ENCODE peak calls at places on chromosome 7, in ten cellular contexts. One of them, this sample, is unnamed.
A peak's percentile ranks its signal among the peaks of the same experiment; 100 is the strongest.

GRCh38 chr7:50920031-50920635 is 137.4 kb upstream of the GRB10 start:
- DNase-seq in sigmoid colon: no peak
- DNase-seq in astrocyte of the spinal cord: no peak
- DNase-seq in body of pancreas: no peak
- DNase-seq in fibroblast of lung: no peak
- DNase-seq in foreskin fibroblast: no peak
- DNase-seq in bronchial epithelial cell: no peak
- DNase-seq in brain microvascular endothelial cell: no peak
- DNase-seq in lung: no peak
- DNase-seq in GM06990: no peak
- DNase-seq in this sample: no peak

GRCh38 chr7:66693331-66693730 is 47.2 kb upstream of the RABGEF1 start:
- DNase-seq in sigmoid colon: no peak
- DNase-seq in astrocyte of the spinal cord: no peak
- DNase-seq in body of pancreas: no peak
- DNase-seq in fibroblast of lung: no peak
- DNase-seq in foreskin fibroblast: no peak
- DNase-seq in bronchial epithelial cell: no peak
- DNase-seq in brain microvascular endothelial cell: no peak
- DNase-seq in lung: no peak
- DNase-seq in GM06990: no peak
- DNase-seq in this sample: no peak

GRCh38 chr7:69467826-69468225 is 130.4 kb upstream of the AUTS2 start:
- DNase-seq in sigmoid colon: no peak
- DNase-seq in astrocyte of the spinal cord: no peak
- DNase-seq in body of pancreas: no peak
- DNase-seq in fibroblast of lung: no peak
- DNase-seq in foreskin fibroblast: no peak
- DNase-seq in bronchial epithelial cell: no peak
- DNase-seq in brain microvascular endothelial cell: no peak
- DNase-seq in lung: no peak
- DNase-seq in GM06990: no peak
- DNase-seq in this sample: no peak

GRCh38 chr7:151034312-151035023 is 6.2 kb downstream of the ABCB8 start:
- DNase-seq in sigmoid colon: no peak
- DNase-seq in astrocyte of the spinal cord: no peak
- DNase-seq in body of pancreas: no peak
- DNase-seq in fibroblast of lung: no peak
- DNase-seq in foreskin fibroblast: no peak
- DNase-seq in bronchial epithelial cell: no peak
- DNase-seq in brain microvascular endothelial cell: no peak
- DNase-seq in lung: no peak
- DNase-seq in GM06990: no peak
- DNase-seq in this sample: no peak

GRCh38 chr7:69683002-69683401 is 84.7 kb downstream of the AUTS2 start:
- DNase-seq in sigmoid colon: no peak
- DNase-seq in astrocyte of the spinal cord: no peak
- DNase-seq in body of pancreas: no peak
- DNase-seq in fibroblast of lung: no peak
- DNase-seq in foreskin fibroblast: no peak
- DNase-seq in bronchial epithelial cell: no peak
- DNase-seq in brain microvascular endothelial cell: no peak
- DNase-seq in lung: no peak
- DNase-seq in GM06990: no peak
- DNase-seq in this sample: no peak

GRCh38 chr7:129968592-129969383 is 16.0 kb upstream of the UBE2H start:
- DNase-seq in sigmoid colon: no peak
- DNase-seq in astrocyte of the spinal cord: no peak
- DNase-seq in body of pancreas: no peak
- DNase-seq in fibroblast of lung: no peak
- DNase-seq in foreskin fibroblast: no peak
- DNase-seq in bronchial epithelial cell: no peak
- DNase-seq in brain microvascular endothelial cell: no peak
- DNase-seq in lung: no peak
- DNase-seq in GM06990: no peak
- DNase-seq in this sample: no peak

GRCh38 chr7:93176961-93177580 is 28.9 kb upstream of the SAMD9L start:
- DNase-seq in sigmoid colon: no peak
- DNase-seq in astrocyte of the spinal cord: no peak
- DNase-seq in body of pancreas: no peak
- DNase-seq in fibroblast of lung: no peak
- DNase-seq in foreskin fibroblast: peak; percentile 16
- DNase-seq in bronchial epithelial cell: no peak
- DNase-seq in brain microvascular endothelial cell: no peak
- DNase-seq in lung: no peak
- DNase-seq in GM06990: no peak
- DNase-seq in this sample: no peak

GRCh38 chr7:140260767-140261486 is 84.1 kb upstream of the KDM7A start:
- DNase-seq in sigmoid colon: peak; percentile 26
- DNase-seq in astrocyte of the spinal cord: no peak
- DNase-seq in body of pancreas: no peak
- DNase-seq in fibroblast of lung: no peak
- DNase-seq in foreskin fibroblast: no peak
- DNase-seq in bronchial epithelial cell: no peak
- DNase-seq in brain microvascular endothelial cell: no peak
- DNase-seq in lung: no peak
- DNase-seq in GM06990: no peak
- DNase-seq in this sample: no peak

GRCh38 chr7:70285176-70285575 is 686.9 kb downstream of the AUTS2 start:
- DNase-seq in sigmoid colon: no peak
- DNase-seq in astrocyte of the spinal cord: peak; percentile 27
- DNase-seq in body of pancreas: no peak
- DNase-seq in fibroblast of lung: peak; percentile 6
- DNase-seq in foreskin fibroblast: no peak
- DNase-seq in bronchial epithelial cell: peak; percentile 65
- DNase-seq in brain microvascular endothelial cell: no peak
- DNase-seq in lung: no peak
- DNase-seq in GM06990: no peak
- DNase-seq in this sample: peak; percentile 60

GRCh38 chr7:38169862-38170261 is 8.2 kb upstream of the STARD3NL start:
- DNase-seq in sigmoid colon: peak; percentile 73
- DNase-seq in astrocyte of the spinal cord: peak; percentile 95
- DNase-seq in body of pancreas: no peak
- DNase-seq in fibroblast of lung: peak; percentile 95
- DNase-seq in foreskin fibroblast: peak; percentile 94
- DNase-seq in bronchial epithelial cell: peak; percentile 57
- DNase-seq in brain microvascular endothelial cell: peak; percentile 87
- DNase-seq in lung: no peak
- DNase-seq in GM06990: peak; percentile 54
- DNase-seq in this sample: peak; percentile 67

GRCh38 chr7:30143748-30144251 is 9.0 kb downstream of the MTURN start:
- DNase-seq in sigmoid colon: no peak
- DNase-seq in astrocyte of the spinal cord: peak; percentile 35
- DNase-seq in body of pancreas: no peak
- DNase-seq in fibroblast of lung: peak; percentile 43
- DNase-seq in foreskin fibroblast: peak; percentile 79
- DNase-seq in bronchial epithelial cell: peak; percentile 89
- DNase-seq in brain microvascular endothelial cell: peak; percentile 40
- DNase-seq in lung: no peak
- DNase-seq in GM06990: no peak
- DNase-seq in this sample: peak; percentile 87

GRCh38 chr7:98703916-98704315 is 86.8 kb downstream of the NPTX2 start:
- DNase-seq in sigmoid colon: peak; percentile 17
- DNase-seq in astrocyte of the spinal cord: no peak
- DNase-seq in body of pancreas: no peak
- DNase-seq in fibroblast of lung: no peak
- DNase-seq in foreskin fibroblast: no peak
- DNase-seq in bronchial epithelial cell: no peak
- DNase-seq in brain microvascular endothelial cell: no peak
- DNase-seq in lung: no peak
- DNase-seq in GM06990: no peak
- DNase-seq in this sample: no peak
- H3K4me3 ChIP-seq in sigmoid colon: no peak overlapping the region
- H3K4me3 ChIP-seq in astrocyte of the spinal cord: no peak overlapping the region
- H3K4me3 ChIP-seq in body of pancreas: no peak overlapping the region
- H3K4me3 ChIP-seq in fibroblast of lung: no peak overlapping the region
- H3K4me3 ChIP-seq in foreskin fibroblast: no peak overlapping the region
- H3K4me3 ChIP-seq in bronchial epithelial cell: no peak overlapping the region
- H3K4me3 ChIP-seq in brain microvascular endothelial cell: no peak overlapping the region
- H3K4me3 ChIP-seq in lung: no peak overlapping the region
- H3K4me3 ChIP-seq in GM06990: no peak overlapping the region
- H3K4me3 ChIP-seq in this sample: no peak overlapping the region

GRCh38 chr7:21412953-21413352 is 14.9 kb upstream of the SP4 start:
- DNase-seq in sigmoid colon: no peak
- DNase-seq in astrocyte of the spinal cord: no peak
- DNase-seq in body of pancreas: no peak
- DNase-seq in fibroblast of lung: no peak
- DNase-seq in foreskin fibroblast: no peak
- DNase-seq in bronchial epithelial cell: no peak
- DNase-seq in brain microvascular endothelial cell: no peak
- DNase-seq in lung: no peak
- DNase-seq in GM06990: no peak
- DNase-seq in this sample: no peak

GRCh38 chr7:21413502-21413901 is 14.4 kb upstream of the SP4 start:
- DNase-seq in sigmoid colon: no peak
- DNase-seq in astrocyte of the spinal cord: no peak
- DNase-seq in body of pancreas: no peak
- DNase-seq in fibroblast of lung: no peak
- DNase-seq in foreskin fibroblast: no peak
- DNase-seq in bronchial epithelial cell: no peak
- DNase-seq in brain microvascular endothelial cell: no peak
- DNase-seq in lung: no peak
- DNase-seq in GM06990: no peak
- DNase-seq in this sample: no peak

GRCh38 chr7:21412291-21412896 is 15.5 kb upstream of the SP4 start:
- DNase-seq in sigmoid colon: no peak
- DNase-seq in astrocyte of the spinal cord: no peak
- DNase-seq in body of pancreas: no peak
- DNase-seq in fibroblast of lung: no peak
- DNase-seq in foreskin fibroblast: no peak
- DNase-seq in bronchial epithelial cell: no peak
- DNase-seq in brain microvascular endothelial cell: no peak
- DNase-seq in lung: no peak
- DNase-seq in GM06990: peak; percentile 30
- DNase-seq in this sample: no peak

GRCh38 chr7:21407806-21408480 is 19.9 kb upstream of the SP4 start:
- DNase-seq in sigmoid colon: no peak
- DNase-seq in astrocyte of the spinal cord: no peak
- DNase-seq in body of pancreas: no peak
- DNase-seq in fibroblast of lung: no peak
- DNase-seq in foreskin fibroblast: no peak
- DNase-seq in bronchial epithelial cell: peak; percentile 45
- DNase-seq in brain microvascular endothelial cell: no peak
- DNase-seq in lung: no peak
- DNase-seq in GM06990: no peak
- DNase-seq in this sample: peak; percentile 35

GRCh38 chr7:21408481-21408820 is 19.4 kb upstream of the SP4 start:
- DNase-seq in sigmoid colon: no peak
- DNase-seq in astrocyte of the spinal cord: no peak
- DNase-seq in body of pancreas: no peak
- DNase-seq in fibroblast of lung: no peak
- DNase-seq in foreskin fibroblast: no peak
- DNase-seq in bronchial epithelial cell: no peak
- DNase-seq in brain microvascular endothelial cell: no peak
- DNase-seq in lung: no peak
- DNase-seq in GM06990: no peak
- DNase-seq in this sample: no peak
- TF ChIP-seq CTCF in sigmoid colon: no peak
- TF ChIP-seq CTCF in astrocyte of the spinal cord: no peak
- TF ChIP-seq CTCF in body of pancreas: no peak
- TF ChIP-seq CTCF in fibroblast of lung: no peak
- TF ChIP-seq CTCF in foreskin fibroblast: no peak
- TF ChIP-seq CTCF in bronchial epithelial cell: no peak
- TF ChIP-seq CTCF in brain microvascular endothelial cell: no peak
- TF ChIP-seq CTCF in lung: no peak
- TF ChIP-seq CTCF in GM06990: no peak
- TF ChIP-seq CTCF in this sample: no peak

GRCh38 chr7:23291957-23292560 is 7.1 kb upstream of the MALSU1 start:
- DNase-seq in sigmoid colon: no peak
- DNase-seq in astrocyte of the spinal cord: no peak
- DNase-seq in body of pancreas: no peak
- DNase-seq in fibroblast of lung: no peak
- DNase-seq in foreskin fibroblast: no peak
- DNase-seq in bronchial epithelial cell: no peak
- DNase-seq in brain microvascular endothelial cell: no peak
- DNase-seq in lung: no peak
- DNase-seq in GM06990: no peak
- DNase-seq in this sample: no peak

GRCh38 chr7:23293500-23294073 is 5.6 kb upstream of the MALSU1 start:
- DNase-seq in sigmoid colon: no peak
- DNase-seq in astrocyte of the spinal cord: no peak
- DNase-seq in body of pancreas: no peak
- DNase-seq in fibroblast of lung: no peak
- DNase-seq in foreskin fibroblast: no peak
- DNase-seq in bronchial epithelial cell: no peak
- DNase-seq in brain microvascular endothelial cell: no peak
- DNase-seq in lung: no peak
- DNase-seq in GM06990: no peak
- DNase-seq in this sample: no peak

GRCh38 chr7:23290993-23291392 is 8.1 kb upstream of the MALSU1 start:
- DNase-seq in sigmoid colon: no peak
- DNase-seq in astrocyte of the spinal cord: no peak
- DNase-seq in body of pancreas: no peak
- DNase-seq in fibroblast of lung: no peak
- DNase-seq in foreskin fibroblast: no peak
- DNase-seq in bronchial epithelial cell: no peak
- DNase-seq in brain microvascular endothelial cell: no peak
- DNase-seq in lung: no peak
- DNase-seq in GM06990: no peak
- DNase-seq in this sample: no peak

GRCh38 chr7:23294549-23295400 is 4.4 kb upstream of the MALSU1 start:
- DNase-seq in sigmoid colon: no peak
- DNase-seq in astrocyte of the spinal cord: no peak
- DNase-seq in body of pancreas: no peak
- DNase-seq in fibroblast of lung: no peak
- DNase-seq in foreskin fibroblast: peak; percentile 25
- DNase-seq in bronchial epithelial cell: no peak
- DNase-seq in brain microvascular endothelial cell: no peak
- DNase-seq in lung: no peak
- DNase-seq in GM06990: no peak
- DNase-seq in this sample: no peak

GRCh38 chr7:23292623-23293022 is 6.5 kb upstream of the MALSU1 start:
- DNase-seq in sigmoid colon: no peak
- DNase-seq in astrocyte of the spinal cord: no peak
- DNase-seq in body of pancreas: no peak
- DNase-seq in fibroblast of lung: no peak
- DNase-seq in foreskin fibroblast: no peak
- DNase-seq in bronchial epithelial cell: no peak
- DNase-seq in brain microvascular endothelial cell: no peak
- DNase-seq in lung: no peak
- DNase-seq in GM06990: no peak
- DNase-seq in this sample: no peak
- H3K4me3 ChIP-seq in sigmoid colon: no peak overlapping the region
- H3K4me3 ChIP-seq in astrocyte of the spinal cord: no peak overlapping the region
- H3K4me3 ChIP-seq in body of pancreas: no peak overlapping the region
- H3K4me3 ChIP-seq in fibroblast of lung: no peak overlapping the region
- H3K4me3 ChIP-seq in foreskin fibroblast: no peak overlapping the region
- H3K4me3 ChIP-seq in bronchial epithelial cell: no peak overlapping the region
- H3K4me3 ChIP-seq in brain microvascular endothelial cell: no peak overlapping the region
- H3K4me3 ChIP-seq in lung: no peak overlapping the region
- H3K4me3 ChIP-seq in GM06990: no peak overlapping the region
- H3K4me3 ChIP-seq in this sample: no peak overlapping the region

DNA sequence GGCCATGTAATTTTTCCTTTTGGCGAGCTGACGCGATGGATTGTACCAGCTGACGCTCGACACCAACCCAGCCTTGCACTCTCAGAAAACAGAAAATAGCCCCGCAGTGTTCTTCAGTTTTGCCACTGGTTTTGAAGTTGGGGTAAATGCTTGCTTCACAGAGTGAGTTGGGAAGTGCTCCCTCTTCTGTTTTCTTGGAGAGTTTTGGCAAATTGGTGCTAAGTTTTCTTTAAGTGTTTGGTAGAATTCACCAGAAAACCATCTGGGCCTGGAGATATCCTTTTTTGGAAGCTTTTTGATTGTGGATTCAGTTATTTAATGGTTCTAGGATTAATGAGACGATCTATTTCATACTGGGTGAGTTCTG is 252.8 kb downstream of the ELFN1 start:
- DNase-seq in sigmoid colon: no peak
- DNase-seq in astrocyte of the spinal cord: no peak
- DNase-seq in body of pancreas: no peak
- DNase-seq in fibroblast of lung: peak; percentile 30
- DNase-seq in foreskin fibroblast: peak; percentile 71
- DNase-seq in bronchial epithelial cell: no peak
- DNase-seq in brain microvascular endothelial cell: no peak
- DNase-seq in lung: no peak
- DNase-seq in GM06990: no peak
- DNase-seq in this sample: no peak
- TF ChIP-seq CTCF in sigmoid colon: no peak
- TF ChIP-seq CTCF in astrocyte of the spinal cord: no peak
- TF ChIP-seq CTCF in body of pancreas: no peak
- TF ChIP-seq CTCF in fibroblast of lung: no peak
- TF ChIP-seq CTCF in foreskin fibroblast: peak; percentile 48
- TF ChIP-seq CTCF in bronchial epithelial cell: no peak
- TF ChIP-seq CTCF in brain microvascular endothelial cell: peak; percentile 21
- TF ChIP-seq CTCF in lung: no peak
- TF ChIP-seq CTCF in GM06990: no peak
- TF ChIP-seq CTCF in this sample: no peak

This sample was measured in epithelial cell of esophagus.